ENCODE peak calls at places on chromosomes 6 and 20, in eight cellular contexts. N is adipocyte, T is fibroblast of mammary gland, C is cardiac fibroblast, B is astrocyte of the spinal cord, F is Karpas-422, A is psoas muscle, G is cardiac muscle cell. E is an unnamed sample.

GRCh38 chr6:66423047-66423446 is 716.0 kb upstream of the EYS start:
- DNase-seq in N (no peak), T (no peak), C (no peak), B (no peak), F (no peak), A (no peak), G (no peak), E (no peak)

GRCh38 chr6:112701201-112701600 is 354.1 kb downstream of the RFPL4B start:
- DNase-seq in N (peak), T (peak), C (peak), B (peak), F (no peak), A (no peak), G (peak), E (peak)

GRCh38 chr20:19786311-19786710 is 28.3 kb downstream of the RIN2 start:
- DNase-seq in N (peak), T (peak), C (peak), B (peak), F (no peak), A (no peak), G (no peak), E (peak)

GRCh38 chr6:159874475-159874874 is 16.3 kb upstream of the MAS1 start:
- DNase-seq in N (peak), T (peak), C (peak), B (peak), F (no peak), A (no peak), G (no peak), E (peak)

GRCh38 chr6:3075522-3076113 is 7.3 kb downstream of the RIPK1 start:
- DNase-seq in N (no peak), T (peak), C (no peak), B (peak), F (no peak), A (no peak), G (no peak), E (no peak)

GRCh38 chr6:163321717-163322116 is 92.8 kb upstream of the QKI start:
- DNase-seq in N (no peak), T (no peak), C (no peak), B (no peak), F (no peak), A (no peak), G (no peak), E (no peak)

GRCh38 chr20:44336086-44336485 is 757 bp upstream of the R3HDML start:
- DNase-seq in N (no peak), T (no peak), C (no peak), B (no peak), F (no peak), A (no peak), G (peak), E (no peak)

GRCh38 chr6:16130932-16131387 is 2.1 kb downstream of the MYLIP start:
- DNase-seq in N (peak), T (peak), C (peak), B (peak), F (peak), A (no peak), G (peak), E (peak)

GRCh38 chr6:2980465-2980855 is 9.1 kb upstream of the SERPINB6 start:
- DNase-seq in N (no peak), T (no peak), C (no peak), B (no peak), F (no peak), A (no peak), G (no peak), E (no peak)

GRCh38 chr20:22652685-22653568 is 68.6 kb upstream of the FOXA2 start:
- DNase-seq in N (no peak), T (no peak), C (no peak), B (no peak), F (no peak), A (no peak), G (no peak), E (no peak)

GRCh38 chr6:38034269-38034914 is 214.9 kb downstream of the ZFAND3 start:
- DNase-seq in N (peak), T (peak), C (peak), B (peak), F (peak), A (no peak), G (peak), E (peak)

GRCh38 chr6:39251406-39251805 is 22.1 kb upstream of the KCNK5 start:
- DNase-seq in N (no peak), T (no peak), C (no peak), B (no peak), F (no peak), A (no peak), G (no peak), E (no peak)

GRCh38 chr6:22099241-22099640 is 197.6 kb downstream of the PRL start:
- DNase-seq in N (no peak), T (no peak), C (no peak), B (no peak), F (no peak), A (no peak), G (no peak), E (no peak)

GRCh38 chr20:6835609-6836008 is 68.1 kb downstream of the BMP2 start:
- DNase-seq in N (no peak), T (no peak), C (no peak), B (no peak), F (no peak), A (no peak), G (no peak), E (no peak)

GRCh38 chr20:51607170-51607569 is 64.7 kb upstream of the NFATC2 start:
- DNase-seq in N (no peak), T (no peak), C (no peak), B (no peak), F (no peak), A (no peak), G (no peak), E (no peak)

GRCh38 chr20:44970243-44970757 is 4.0 kb downstream of the STK4 start:
- DNase-seq in N (no peak), T (no peak), C (no peak), B (peak), F (peak), A (no peak), G (no peak), E (no peak)

GRCh38 chr20:17771206-17772004 is 71.6 kb downstream of the BANF2 start:
- DNase-seq in N (peak), T (no peak), C (no peak), B (no peak), F (no peak), A (no peak), G (peak), E (no peak)

GRCh38 chr20:22728146-22728745 is 143.9 kb upstream of the FOXA2 start:
- DNase-seq in N (no peak), T (no peak), C (no peak), B (no peak), F (no peak), A (no peak), G (no peak), E (no peak)

GRCh38 chr6:166467436-166468000 is 84.8 kb upstream of the MPC1 start:
- DNase-seq in N (no peak), T (no peak), C (no peak), B (no peak), F (no peak), A (no peak), G (no peak), E (no peak)

GRCh38 chr20:4327956-4328355 is 312.6 kb upstream of the RNF24 start:
- DNase-seq in N (no peak), T (no peak), C (no peak), B (no peak), F (no peak), A (no peak), G (no peak), E (no peak)

DNA sequence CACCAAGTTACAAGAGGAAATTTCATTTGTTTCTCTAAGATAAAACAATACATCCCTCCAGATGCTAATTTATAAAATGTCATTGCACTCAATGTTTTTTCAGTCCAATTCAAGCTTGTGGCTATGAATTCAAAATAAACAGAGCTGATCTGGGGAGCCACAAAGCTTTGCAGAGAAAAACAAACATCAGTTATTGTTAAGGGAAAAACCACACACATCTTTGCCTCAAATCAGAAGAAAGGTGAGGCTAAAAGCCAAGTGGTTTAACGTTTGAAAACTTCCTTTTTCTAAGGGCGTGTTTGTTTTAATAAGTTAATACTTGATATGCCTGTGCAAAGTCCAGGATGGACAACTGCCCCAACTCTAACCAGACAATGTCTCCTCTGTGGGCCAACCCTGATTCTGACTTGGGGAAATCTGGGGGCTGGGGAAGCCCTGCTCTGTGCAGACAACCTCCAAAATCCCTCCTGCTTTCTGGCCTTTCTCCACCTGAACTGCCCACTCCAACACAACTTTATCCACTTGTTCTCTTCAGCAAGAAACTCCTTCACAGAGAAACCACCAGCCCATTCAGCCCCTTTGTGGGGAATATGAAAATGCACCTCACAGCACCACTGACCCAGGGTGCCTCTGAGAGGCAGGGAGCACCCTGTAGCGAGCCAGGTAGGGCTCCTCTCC is 44.6 kb upstream of the NT5E start:
- DNase-seq in N (peak), T (peak), C (no peak), B (peak), F (no peak), A (no peak), G (no peak), E (no peak)
- H3K4me3 ChIP-seq in N (peak), T (no peak), C (no peak), B (no peak), F (no peak), A (no peak), G (no peak), E (no peak)

DNA sequence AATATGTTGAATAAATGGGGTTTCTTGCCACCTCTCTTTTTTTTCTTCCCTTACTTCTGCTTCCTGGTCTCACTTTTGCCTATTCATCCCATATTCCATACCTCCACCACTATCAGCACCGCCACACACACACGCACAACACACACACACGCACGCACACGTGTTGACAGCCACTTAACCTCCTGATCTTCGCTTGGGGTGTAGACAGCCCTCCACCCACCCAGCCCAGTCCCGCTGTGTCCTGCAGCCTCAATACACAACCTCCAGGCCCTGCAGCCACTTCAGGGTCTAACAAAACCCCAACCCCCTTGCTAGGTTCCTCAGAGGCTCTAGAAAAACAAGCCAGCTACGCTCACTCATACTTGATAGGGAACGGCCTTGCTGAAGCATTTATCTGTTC is 72.3 kb downstream of the LINC00237 start:
- DNase-seq in N (no peak), T (no peak), C (no peak), B (no peak), F (no peak), A (no peak), G (peak), E (no peak)
- H3K4me3 ChIP-seq in N (no peak), T (no peak), C (no peak), B (no peak), F (no peak), A (no peak), G (no peak), E (no peak)

GRCh38 chr20:31868853-31869672 is 1.3 kb downstream of the DUSP15 start:
- DNase-seq in N (no peak), T (no peak), C (no peak), B (no peak), F (no peak), A (no peak), G (no peak), E (no peak)
- H3K4me3 ChIP-seq in N (no peak), T (no peak), C (no peak), B (no peak), F (no peak), A (peak), G (peak), E (no peak)

GRCh38 chr6:48111575-48111974 is 578 bp upstream of the PTCHD4 start:
- DNase-seq in N (no peak), T (no peak), C (no peak), B (peak), F (no peak), A (no peak), G (no peak), E (no peak)

GRCh38 chr6:48113130-48113529 is 2.1 kb upstream of the PTCHD4 start:
- DNase-seq in N (no peak), T (no peak), C (no peak), B (no peak), F (no peak), A (no peak), G (no peak), E (no peak)

GRCh38 chr6:48110436-48111142 is 408 bp downstream of the PTCHD4 start:
- DNase-seq in N (no peak), T (no peak), C (no peak), B (no peak), F (no peak), A (no peak), G (no peak), E (no peak)

GRCh38 chr6:48111143-48111506 is at the start of gene PTCHD4:
- DNase-seq in N (peak), T (peak), C (peak), B (peak), F (no peak), A (no peak), G (no peak), E (peak)

GRCh38 chr6:48109902-48110301 is 1.1 kb downstream of the PTCHD4 start:
- DNase-seq in N (peak), T (no peak), C (no peak), B (peak), F (no peak), A (no peak), G (no peak), E (no peak)
- H3K4me3 ChIP-seq in N (peak), T (peak), C (no peak), B (peak), F (no peak), A (no peak), G (peak), E (peak)

E was measured in skeletal muscle cell.